ENCODE peak calls at places on chromosomes 5 and 9, in nine cellular contexts. One of them, this sample, is unnamed.

GRCh38 chr9:32427111-32427873 is 42.8 kb downstream of the ACO1 start:
- DNase-seq in pulmonary artery endothelial cell: no peak
- DNase-seq in epithelial cell of esophagus: no peak
- DNase-seq in H54: no peak
- DNase-seq in fibroblast of mammary gland: peak; percentile 43
- DNase-seq in right lobe of liver: peak; percentile 37
- DNase-seq in endodermal cell: no peak
- DNase-seq in Right ventricle myocardium superior: no peak
- DNase-seq in neural crest cell: no peak
- DNase-seq in this sample: peak; percentile 52

GRCh38 chr9:72575673-72576072 is 54.3 kb downstream of the TMC1 start:
- DNase-seq in fibroblast of mammary gland: no peak
- DNase-seq in right lobe of liver: no peak
- DNase-seq in Right ventricle myocardium superior: no peak
- DNase-seq in epithelial cell of esophagus: peak; percentile 28
- DNase-seq in pulmonary artery endothelial cell: no peak
- DNase-seq in endodermal cell: no peak
- DNase-seq in neural crest cell: no peak
- DNase-seq in H54: no peak
- DNase-seq in this sample: no peak

GRCh38 chr9:109013678-109014145 is 413 bp upstream of the CTNNAL1 start:
- DNase-seq in endodermal cell: no peak
- DNase-seq in Right ventricle myocardium superior: no peak
- DNase-seq in right lobe of liver: no peak
- DNase-seq in fibroblast of mammary gland: peak; percentile 72
- DNase-seq in pulmonary artery endothelial cell: no peak
- DNase-seq in H54: no peak
- DNase-seq in epithelial cell of esophagus: no peak
- DNase-seq in neural crest cell: no peak
- DNase-seq in this sample: peak; percentile 60

GRCh38 chr9:100125913-100126312 is 26.9 kb downstream of the INVS start:
- DNase-seq in epithelial cell of esophagus: peak; percentile 17
- DNase-seq in fibroblast of mammary gland: no peak
- DNase-seq in endodermal cell: no peak
- DNase-seq in Right ventricle myocardium superior: no peak
- DNase-seq in H54: no peak
- DNase-seq in right lobe of liver: no peak
- DNase-seq in pulmonary artery endothelial cell: no peak
- DNase-seq in neural crest cell: no peak
- DNase-seq in this sample: no peak

GRCh38 chr9:93124793-93125192 is 9.3 kb downstream of the NINJ1 start:
- DNase-seq in endodermal cell: peak; percentile 30
- DNase-seq in right lobe of liver: no peak
- DNase-seq in pulmonary artery endothelial cell: no peak
- DNase-seq in Right ventricle myocardium superior: peak; percentile 37
- DNase-seq in neural crest cell: no peak
- DNase-seq in fibroblast of mammary gland: no peak
- DNase-seq in epithelial cell of esophagus: no peak
- DNase-seq in H54: no peak
- DNase-seq in this sample: no peak

GRCh38 chr5:134592141-134592746 is 40.4 kb downstream of the SAR1B start:
- DNase-seq in H54: no peak
- DNase-seq in endodermal cell: peak; percentile 88
- DNase-seq in neural crest cell: no peak
- DNase-seq in fibroblast of mammary gland: no peak
- DNase-seq in Right ventricle myocardium superior: no peak
- DNase-seq in epithelial cell of esophagus: peak; percentile 64
- DNase-seq in right lobe of liver: no peak
- DNase-seq in pulmonary artery endothelial cell: no peak
- DNase-seq in this sample: peak; percentile 7

GRCh38 chr5:1734271-1734907 is 65.2 kb downstream of the MRPL36 start:
- DNase-seq in Right ventricle myocardium superior: no peak
- DNase-seq in endodermal cell: peak; percentile 10
- DNase-seq in right lobe of liver: no peak
- DNase-seq in epithelial cell of esophagus: no peak
- DNase-seq in H54: no peak
- DNase-seq in fibroblast of mammary gland: no peak
- DNase-seq in neural crest cell: no peak
- DNase-seq in pulmonary artery endothelial cell: no peak
- DNase-seq in this sample: peak; percentile 7

GRCh38 chr5:61440596-61440995 is 108.5 kb downstream of the ZSWIM6 start:
- DNase-seq in endodermal cell: no peak
- DNase-seq in Right ventricle myocardium superior: no peak
- DNase-seq in pulmonary artery endothelial cell: no peak
- DNase-seq in H54: no peak
- DNase-seq in neural crest cell: no peak
- DNase-seq in epithelial cell of esophagus: peak; percentile 76
- DNase-seq in right lobe of liver: no peak
- DNase-seq in fibroblast of mammary gland: no peak
- DNase-seq in this sample: no peak

GRCh38 chr5:167850901-167851300 is 440.5 kb upstream of the WWC1 start:
- DNase-seq in endodermal cell: no peak
- DNase-seq in epithelial cell of esophagus: no peak
- DNase-seq in pulmonary artery endothelial cell: no peak
- DNase-seq in fibroblast of mammary gland: no peak
- DNase-seq in Right ventricle myocardium superior: no peak
- DNase-seq in neural crest cell: no peak
- DNase-seq in right lobe of liver: no peak
- DNase-seq in H54: no peak
- DNase-seq in this sample: peak; percentile 87

GRCh38 chr5:150022163-150022540 is 21.6 kb downstream of the HMGXB3 start:
- DNase-seq in Right ventricle myocardium superior: no peak
- DNase-seq in neural crest cell: no peak
- DNase-seq in H54: no peak
- DNase-seq in fibroblast of mammary gland: peak; percentile 89
- DNase-seq in right lobe of liver: no peak
- DNase-seq in endodermal cell: no peak
- DNase-seq in epithelial cell of esophagus: peak; percentile 89
- DNase-seq in pulmonary artery endothelial cell: peak; percentile 91
- DNase-seq in this sample: peak; percentile 69

GRCh38 chr9:119963798-119964372 is 594.6 kb upstream of the BRINP1 start:
- DNase-seq in neural crest cell: no peak
- DNase-seq in right lobe of liver: no peak
- DNase-seq in fibroblast of mammary gland: peak; percentile 86
- DNase-seq in Right ventricle myocardium superior: no peak
- DNase-seq in endodermal cell: peak; percentile 94
- DNase-seq in H54: peak; percentile 92
- DNase-seq in epithelial cell of esophagus: peak; percentile 67
- DNase-seq in pulmonary artery endothelial cell: no peak
- DNase-seq in this sample: peak; percentile 90

GRCh38 chr5:141674747-141675146 is 7.3 kb downstream of the ARAP3 start:
- DNase-seq in Right ventricle myocardium superior: no peak
- DNase-seq in epithelial cell of esophagus: no peak
- DNase-seq in right lobe of liver: no peak
- DNase-seq in endodermal cell: peak; percentile 88
- DNase-seq in pulmonary artery endothelial cell: no peak
- DNase-seq in fibroblast of mammary gland: no peak
- DNase-seq in neural crest cell: no peak
- DNase-seq in H54: no peak
- DNase-seq in this sample: no peak